ENCODE peak calls at places on chromosome 13, in seven cellular contexts. W is upper lobe of left lung, T is stomach, E is GM12878, L is uterus, K is neural progenitor cell, C is tibial artery. S is an unnamed sample.

GRCh38 chr13:64278493-64278892 is 2862.8 kb upstream of the PCDH20 start:
- DNase-seq in T (no peak), W (no peak), C (no peak), L (no peak), K (no peak), E (no peak), S (peak; percentile 3)

GRCh38 chr13:49649244-49649962 is 21.1 kb downstream of the ARL11 start:
- DNase-seq in W (no peak), C (no peak), E (no peak), T (no peak), L (no peak), K (peak; percentile 35), S (no peak)

GRCh38 chr13:33775339-33776108 is 42.4 kb upstream of the RFC3 start:
- DNase-seq in K (peak; percentile 28), E (no peak), W (no peak), L (no peak), T (no peak), C (no peak), S (no peak)

GRCh38 chr13:59446391-59446790 is 717.3 kb downstream of the DIAPH3 start:
- DNase-seq in C (no peak), K (no peak), W (no peak), T (no peak), L (no peak), E (no peak), S (no peak)

GRCh38 chr13:45936621-45937020 is 85.1 kb upstream of the SIAH3 start:
- DNase-seq in T (no peak), L (no peak), E (no peak), C (no peak), K (no peak), W (no peak), S (no peak)

GRCh38 chr13:28037399-28037798 is 48.9 kb upstream of the URAD start:
- DNase-seq in T (no peak), W (no peak), L (no peak), E (no peak), K (no peak), C (no peak), S (no peak)

GRCh38 chr13:45333973-45334922 is 6.7 kb downstream of the TPT1 start:
- DNase-seq in W (no peak), L (no peak), C (no peak), E (no peak), T (no peak), K (no peak), S (no peak)

GRCh38 chr13:91362908-91363307 is 15.4 kb downstream of the MIR17HG start:
- DNase-seq in W (no peak), K (no peak), L (no peak), T (no peak), C (no peak), E (no peak), S (no peak)

GRCh38 chr13:91464336-91464735 is 65.9 kb downstream of the GPC5 start:
- DNase-seq in E (no peak), T (no peak), W (no peak), K (no peak), C (no peak), L (no peak), S (no peak)

GRCh38 chr13:49859568-49859967 is 67.1 kb upstream of the KPNA3 start:
- DNase-seq in W (no peak), T (no peak), L (no peak), C (no peak), K (no peak), E (no peak), S (peak; percentile 69)

GRCh38 chr13:52169839-52170238 is 10.4 kb upstream of the NEK3 start:
- DNase-seq in C (no peak), L (no peak), K (no peak), T (no peak), W (no peak), E (no peak), S (no peak)

GRCh38 chr13:29925457-29925856 is 75.0 kb upstream of the UBL3 start:
- DNase-seq in W (peak; percentile 94), L (peak; percentile 82), T (peak; percentile 91), C (peak; percentile 97), K (no peak), E (no peak), S (no peak)

GRCh38 chr13:51435002-51435578 is 17.7 kb downstream of the INTS6 start:
- DNase-seq in C (no peak), E (no peak), T (no peak), K (no peak), W (no peak), L (no peak), S (no peak)

GRCh38 chr13:112627161-112627560 is 39.2 kb upstream of the TUBGCP3 start:
- DNase-seq in E (no peak), K (no peak), L (no peak), C (no peak), W (no peak), T (no peak), S (no peak)

GRCh38 chr13:57123660-57124059 is 17.1 kb upstream of the PRR20A start:
- DNase-seq in K (no peak), C (peak; percentile 55), L (no peak), W (no peak), E (no peak), T (no peak), S (no peak)

GRCh38 chr13:36447501-36447900 is 15.2 kb downstream of the CCNA1 start:
- DNase-seq in W (no peak), L (peak; percentile 46), T (no peak), C (no peak), K (no peak), E (no peak), S (no peak)

GRCh38 chr13:98997738-98998641 is 20.1 kb upstream of the DOCK9 start:
- DNase-seq in L (no peak), C (no peak), E (no peak), W (no peak), K (no peak), T (no peak), S (no peak)

GRCh38 chr13:42930136-42930535 is 61.9 kb downstream of the EPSTI1 start:
- DNase-seq in L (no peak), C (no peak), W (no peak), K (no peak), T (no peak), E (no peak), S (no peak)

GRCh38 chr13:43405457-43405856 is 381.3 kb downstream of the ENOX1 start:
- DNase-seq in L (no peak), T (no peak), E (no peak), C (no peak), K (no peak), W (no peak), S (peak; percentile 8)

GRCh38 chr13:94598281-94598680 is 2.3 kb upstream of the TGDS start:
- DNase-seq in C (no peak), L (no peak), E (no peak), W (no peak), T (no peak), K (no peak), S (no peak)

GRCh38 chr13:21079761-21080730 is 18.7 kb upstream of the LATS2 start:
- DNase-seq in K (no peak), T (no peak), C (peak; percentile 42), E (no peak), L (no peak), W (no peak), S (peak; percentile 43)

GRCh38 chr13:31046711-31047279 is 114.3 kb downstream of the TEX26 start:
- DNase-seq in E (no peak), W (peak; percentile 30), L (peak; percentile 50), C (no peak), K (peak; percentile 10), T (no peak), S (no peak)

GRCh38 chr13:79779761-79780160 is 298.8 kb downstream of the NDFIP2 start:
- DNase-seq in L (peak; percentile 23), K (peak; percentile 72), E (no peak), C (peak; percentile 61), W (peak; percentile 45), T (no peak), S (no peak)

GRCh38 chr13:44307844-44308243 is 65.8 kb upstream of the SERP2 start:
- DNase-seq in E (no peak), C (no peak), L (no peak), T (peak; percentile 34), W (no peak), K (no peak), S (no peak)

GRCh38 chr13:50459046-50459445 is 384.4 kb downstream of the DLEU7 start:
- DNase-seq in C (no peak), E (no peak), K (no peak), T (no peak), L (no peak), W (no peak), S (no peak)

GRCh38 chr13:59103004-59103768 is 1060.5 kb downstream of the DIAPH3 start:
- DNase-seq in L (no peak), E (no peak), C (no peak), W (no peak), K (no peak), T (no peak), S (peak; percentile 66)

GRCh38 chr13:53311561-53311960 is 282.9 kb downstream of the OLFM4 start:
- DNase-seq in T (no peak), W (no peak), C (no peak), K (peak; percentile 67), L (no peak), E (no peak), S (no peak)

GRCh38 chr13:25803626-25804025 is 248.2 kb downstream of the SHISA2 start:
- DNase-seq in W (no peak), L (no peak), K (no peak), E (no peak), C (no peak), T (no peak), S (no peak)

GRCh38 chr13:102770435-102770834 is 3.2 kb downstream of the TEX30 start:
- DNase-seq in K (no peak), C (no peak), W (no peak), T (no peak), E (no peak), L (no peak), S (no peak)

DNA sequence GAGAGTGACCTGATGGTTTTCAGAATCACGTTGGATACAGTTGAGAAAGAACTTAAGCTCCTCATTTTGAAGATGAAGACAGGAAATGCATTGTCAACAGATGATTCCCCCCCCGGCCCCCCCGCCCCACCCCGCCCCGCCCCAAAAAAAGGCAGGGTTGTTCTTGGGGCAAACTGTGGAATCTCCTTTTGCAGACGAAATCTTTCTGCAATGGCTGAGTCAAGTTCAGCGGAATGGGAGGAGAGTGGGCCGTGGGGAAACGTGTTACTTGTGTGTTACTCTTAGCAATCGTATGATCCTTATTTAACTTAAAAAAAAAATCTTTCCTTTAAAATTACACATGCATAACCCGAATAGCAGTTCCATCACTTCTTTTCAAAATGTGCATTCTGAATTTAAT is 348.4 kb upstream of the ARGLU1 start:
- DNase-seq in K (no peak), E (no peak), L (no peak), T (no peak), W (no peak), C (no peak), S (no peak)
- H3K4me3 ChIP-seq in K (no peak overlapping the region), E (no peak overlapping the region), L (no peak overlapping the region), T (no peak overlapping the region), W (no peak overlapping the region), C (no peak overlapping the region), S (no peak overlapping the region)

GRCh38 chr13:41649659-41650058 is 192.3 kb downstream of the RGCC start:
- DNase-seq in K (peak; percentile 46), T (no peak), E (no peak), W (no peak), C (no peak), L (no peak), S (no peak)
- TF ChIP-seq CTCF in K (peak; percentile 59), T (no peak), E (peak; percentile 24), W (peak; percentile 18), C (peak; percentile 8), L (no peak), S (peak; percentile 50)

GRCh38 chr13:95643471-95643813 is 1.1 kb downstream of the DZIP1 start:
- DNase-seq in T (no peak), L (peak; percentile 23), C (no peak), K (peak; percentile 53), E (no peak), W (no peak), S (no peak)
- H3K27ac ChIP-seq in T (peak overlapping the region; percentile 68), L (peak overlapping the region; percentile 89), C (peak overlapping the region; percentile 80), K (no peak overlapping the region), E (no peak overlapping the region), W (peak overlapping the region; percentile 51), S (peak overlapping the region; percentile 65)

GRCh38 chr13:19959831-19960672 is 1.5 kb downstream of the ZMYM2 start:
- DNase-seq in E (peak; percentile 68), W (peak; percentile 95), C (peak; percentile 88), T (peak; percentile 83), L (peak; percentile 82), K (peak; percentile 94), S (peak; percentile 78)
- H3K4me3 ChIP-seq in E (peak overlapping the region; percentile 81), W (peak overlapping the region; percentile 81), C (peak overlapping the region; percentile 94), T (peak overlapping the region; percentile 81), L (peak overlapping the region; percentile 75), K (peak overlapping the region; percentile 94), S (peak overlapping the region; percentile 91)